ENCODE peak calls at places on chromosome 19, in six cellular contexts. One of them, this sample, is unnamed.

GRCh38 chr19:16338470-16339360 is 14.1 kb downstream of the KLF2 start:
- DNase-seq in CD4-positive, CD25-positive, alpha-beta regulatory T cell: peak
- DNase-seq in fibroblast of pulmonary artery: peak
- DNase-seq in activated CD4-positive, alpha-beta T cell treated with anti-CD3 and anti-CD28 coated beads, Interleukin-2, amount 50 U/mL, for 48 hours: peak
- DNase-seq in EL: peak
- DNase-seq in DMS153: no peak
- DNase-seq in this sample: peak

GRCh38 chr19:57305056-57305455 is 15.2 kb upstream of the ZNF543 start:
- DNase-seq in CD4-positive, CD25-positive, alpha-beta regulatory T cell: no peak
- DNase-seq in fibroblast of pulmonary artery: no peak
- DNase-seq in activated CD4-positive, alpha-beta T cell treated with anti-CD3 and anti-CD28 coated beads, Interleukin-2, amount 50 U/mL, for 48 hours: no peak
- DNase-seq in EL: no peak
- DNase-seq in DMS153: no peak
- DNase-seq in this sample: no peak

GRCh38 chr19:12035220-12036172 is at the start of gene ZNF433:
- DNase-seq in CD4-positive, CD25-positive, alpha-beta regulatory T cell: peak
- DNase-seq in fibroblast of pulmonary artery: peak
- DNase-seq in activated CD4-positive, alpha-beta T cell treated with anti-CD3 and anti-CD28 coated beads, Interleukin-2, amount 50 U/mL, for 48 hours: peak
- DNase-seq in EL: peak
- DNase-seq in DMS153: no peak
- DNase-seq in this sample: no peak

GRCh38 chr19:9847087-9847671 is 12.1 kb downstream of the PIN1 start:
- DNase-seq in CD4-positive, CD25-positive, alpha-beta regulatory T cell: peak
- DNase-seq in fibroblast of pulmonary artery: peak
- DNase-seq in activated CD4-positive, alpha-beta T cell treated with anti-CD3 and anti-CD28 coated beads, Interleukin-2, amount 50 U/mL, for 48 hours: peak
- DNase-seq in EL: peak
- DNase-seq in DMS153: no peak
- DNase-seq in this sample: peak

GRCh38 chr19:18282788-18283141 is 1.3 kb upstream of the JUND start:
- DNase-seq in CD4-positive, CD25-positive, alpha-beta regulatory T cell: peak
- DNase-seq in fibroblast of pulmonary artery: no peak
- DNase-seq in activated CD4-positive, alpha-beta T cell treated with anti-CD3 and anti-CD28 coated beads, Interleukin-2, amount 50 U/mL, for 48 hours: peak
- DNase-seq in EL: no peak
- DNase-seq in DMS153: no peak
- DNase-seq in this sample: no peak

GRCh38 chr19:35739275-35740107 is 2.8 kb downstream of the IGFLR1 start:
- DNase-seq in CD4-positive, CD25-positive, alpha-beta regulatory T cell: no peak
- DNase-seq in fibroblast of pulmonary artery: no peak
- DNase-seq in activated CD4-positive, alpha-beta T cell treated with anti-CD3 and anti-CD28 coated beads, Interleukin-2, amount 50 U/mL, for 48 hours: no peak
- DNase-seq in EL: no peak
- DNase-seq in DMS153: no peak
- DNase-seq in this sample: no peak

GRCh38 chr19:10831980-10832658 is 3.9 kb downstream of the TMED1 start:
- DNase-seq in CD4-positive, CD25-positive, alpha-beta regulatory T cell: no peak
- DNase-seq in fibroblast of pulmonary artery: no peak
- DNase-seq in activated CD4-positive, alpha-beta T cell treated with anti-CD3 and anti-CD28 coated beads, Interleukin-2, amount 50 U/mL, for 48 hours: no peak
- DNase-seq in EL: no peak
- DNase-seq in DMS153: no peak
- DNase-seq in this sample: no peak

GRCh38 chr19:2064395-2064787 is 13.3 kb upstream of the MKNK2 start:
- DNase-seq in CD4-positive, CD25-positive, alpha-beta regulatory T cell: no peak
- DNase-seq in fibroblast of pulmonary artery: no peak
- DNase-seq in activated CD4-positive, alpha-beta T cell treated with anti-CD3 and anti-CD28 coated beads, Interleukin-2, amount 50 U/mL, for 48 hours: no peak
- DNase-seq in EL: no peak
- DNase-seq in DMS153: no peak
- DNase-seq in this sample: no peak

GRCh38 chr19:58001895-58002369 is 688 bp downstream of the ZNF606 start:
- DNase-seq in CD4-positive, CD25-positive, alpha-beta regulatory T cell: no peak
- DNase-seq in fibroblast of pulmonary artery: peak
- DNase-seq in activated CD4-positive, alpha-beta T cell treated with anti-CD3 and anti-CD28 coated beads, Interleukin-2, amount 50 U/mL, for 48 hours: peak
- DNase-seq in EL: no peak
- DNase-seq in DMS153: no peak
- DNase-seq in this sample: no peak

GRCh38 chr19:36213793-36214387 is 575 bp downstream of the ZNF565 start:
- DNase-seq in CD4-positive, CD25-positive, alpha-beta regulatory T cell: no peak
- DNase-seq in fibroblast of pulmonary artery: peak
- DNase-seq in activated CD4-positive, alpha-beta T cell treated with anti-CD3 and anti-CD28 coated beads, Interleukin-2, amount 50 U/mL, for 48 hours: no peak
- DNase-seq in EL: no peak
- DNase-seq in DMS153: no peak
- DNase-seq in this sample: no peak